ENCODE peak calls at places on chromosomes 5 and 9, in four cellular contexts. L, P, R and Q are unnamed samples.

GRCh38 chr9:127022913-127023665 is 99.3 kb downstream of the ANGPTL2 start:
- DNase-seq in R (no peak), L (no peak), P (no peak), Q (no peak)

GRCh38 chr5:11590475-11590874 is 313.8 kb downstream of the CTNND2 start:
- DNase-seq in R (no peak), P (no peak), L (no peak), Q (no peak)

GRCh38 chr9:14866200-14866749 is 44.0 kb downstream of the FREM1 start:
- DNase-seq in L (no peak), P (no peak), R (no peak), Q (no peak)

GRCh38 chr9:136047076-136047774 is 47.9 kb downstream of the NACC2 start:
- DNase-seq in L (no peak), P (no peak), R (no peak), Q (no peak)

GRCh38 chr9:109460576-109460975 is 37.5 kb downstream of the PTPN3 start:
- DNase-seq in R (no peak), P (no peak), L (no peak), Q (no peak)

GRCh38 chr5:142426676-142427364 is 102.0 kb upstream of the SPRY4 start:
- DNase-seq in P (no peak), L (no peak), R (no peak), Q (no peak)

GRCh38 chr9:125915606-125916005 is 168.4 kb downstream of the PBX3 start:
- DNase-seq in L (no peak), R (no peak), P (no peak), Q (no peak)

GRCh38 chr5:85293139-85293785 is 908.6 kb upstream of the EDIL3 start:
- DNase-seq in R (no peak), P (no peak), L (no peak), Q (no peak)

GRCh38 chr9:110835404-110835803 is 166.8 kb downstream of the MUSK start:
- DNase-seq in P (peak), L (no peak), R (no peak), Q (no peak)

GRCh38 chr5:103402861-103403260 is 144.3 kb downstream of the MACIR start:
- DNase-seq in R (no peak), P (no peak), L (no peak), Q (no peak)

GRCh38 chr9:16133556-16134227 is 580.8 kb downstream of the CCDC171 start:
- DNase-seq in R (peak), L (peak), P (no peak), Q (peak)

GRCh38 chr9:16828335-16829281 is 41.9 kb downstream of the BNC2 start:
- DNase-seq in L (no peak), P (no peak), R (no peak), Q (peak)

GRCh38 chr5:66080664-66081063 is 63.4 kb upstream of the SREK1 start:
- DNase-seq in P (no peak), L (no peak), R (no peak), Q (no peak)

GRCh38 chr5:108636135-108636888 is 111.4 kb upstream of the FER start:
- DNase-seq in R (no peak), L (no peak), P (no peak), Q (no peak)

GRCh38 chr9:4116708-4117460 is 183.0 kb downstream of the GLIS3 start:
- DNase-seq in L (no peak), R (no peak), P (no peak), Q (no peak)

GRCh38 chr5:35852084-35852734 is 4.5 kb upstream of the IL7R start:
- DNase-seq in R (no peak), L (peak), P (no peak), Q (no peak)

GRCh38 chr9:757246-757881 is 84.1 kb upstream of the DMRT1 start:
- DNase-seq in L (peak), P (no peak), R (no peak), Q (peak)

GRCh38 chr5:78808380-78808779 is 159.8 kb upstream of the LHFPL2 start:
- DNase-seq in R (no peak), P (no peak), L (no peak), Q (no peak)

GRCh38 chr9:34557421-34558321 is 31.9 kb downstream of the CNTFR start:
- DNase-seq in R (no peak), L (no peak), P (no peak), Q (no peak)

GRCh38 chr9:8558176-8558575 is 758.6 kb upstream of the DMAC1 start:
- DNase-seq in R (no peak), L (no peak), P (peak), Q (no peak)

GRCh38 chr9:99103909-99104458 is 929 bp upstream of the TGFBR1 start:
- DNase-seq in R (no peak), P (no peak), L (peak), Q (no peak)

GRCh38 chr9:37974506-37975173 is 70.7 kb upstream of the SLC25A51 start:
- DNase-seq in R (no peak), P (no peak), L (no peak), Q (no peak)

GRCh38 chr5:77973253-77973609 is 197.1 kb upstream of the TBCA start:
- DNase-seq in P (no peak), R (no peak), L (no peak), Q (no peak)

GRCh38 chr9:84949258-84949657 is 279.7 kb downstream of the NTRK2 start:
- DNase-seq in P (no peak), R (no peak), L (no peak), Q (no peak)

GRCh38 chr9:124308606-124309310 is 51.0 kb downstream of the NEK6 start:
- DNase-seq in P (no peak), L (no peak), R (no peak), Q (no peak)

GRCh38 chr5:1545798-1546355 is 22.1 kb upstream of the LPCAT1 start:
- DNase-seq in L (no peak), R (peak), P (no peak), Q (no peak)

GRCh38 chr9:136567651-136568287 is 21.9 kb upstream of the NOTCH1 start:
- DNase-seq in R (no peak), P (no peak), L (no peak), Q (peak)

GRCh38 chr5:1011741-1012315 is 3.2 kb downstream of the NKD2 start:
- DNase-seq in L (no peak), P (no peak), R (no peak), Q (no peak)

GRCh38 chr5:55773057-55773456 is 35.2 kb downstream of the DDX4 start:
- DNase-seq in R (peak), P (no peak), L (no peak), Q (no peak)

GRCh38 chr9:86660146-86660545 is 287.2 kb downstream of the GAS1 start:
- DNase-seq in P (peak), R (no peak), L (peak), Q (no peak)